ENCODE peak calls at places on chromosomes 16 and 17, in five cellular contexts. D is CD8-positive, alpha-beta memory T cell; Z is suprapubic skin; C is fibroblast of lung; Y is psoas muscle. Q is an unnamed sample. For H3K27me3, the result is how much of the 10 kb centered on the place peaks cover.

GRCh38 chr16:16014329-16015224 is 65.2 kb downstream of the ABCC1 start:
- DNase-seq in Z (no peak), D (no peak), Y (peak), C (peak), Q (no peak)

GRCh38 chr17:3755335-3756030 is 31.8 kb downstream of the HASPIN start:
- DNase-seq in C (no peak), Y (no peak), D (no peak), Z (no peak), Q (no peak)

GRCh38 chr16:15509051-15509592 is 74.7 kb downstream of the BMERB1 start:
- DNase-seq in C (peak), D (no peak), Z (no peak), Y (no peak), Q (no peak)

GRCh38 chr16:82016268-82016667 is 5.0 kb upstream of the SDR42E1 start:
- DNase-seq in D (no peak), C (peak), Y (no peak), Z (no peak), Q (no peak)

GRCh38 chr17:48054238-48055185 is 6.4 kb downstream of the NFE2L1 start:
- DNase-seq in Y (peak), C (peak), D (no peak), Z (no peak), Q (peak)

GRCh38 chr16:75432828-75433731 is at the start of gene CFDP1:
- DNase-seq in Y (peak), Z (peak), C (peak), D (peak), Q (peak)

GRCh38 chr16:55120408-55120807 is 189.7 kb downstream of the IRX5 start:
- DNase-seq in Y (no peak), C (no peak), D (no peak), Z (no peak), Q (no peak)

GRCh38 chr17:77660524-77660923 is 298.0 kb upstream of the TNRC6C start:
- DNase-seq in Y (no peak), Z (no peak), D (no peak), C (no peak), Q (no peak)

GRCh38 chr17:68953340-68953997 is 1.7 kb downstream of the ABCA8 start:
- DNase-seq in Y (no peak), Z (no peak), C (no peak), D (no peak), Q (no peak)

GRCh38 chr17:29914819-29915537 is 15.1 kb downstream of the SSH2 start:
- DNase-seq in C (no peak), D (no peak), Y (no peak), Z (no peak), Q (no peak)

GRCh38 chr16:20023190-20023589 is 50.5 kb downstream of the GPR139 start:
- DNase-seq in Y (no peak), Z (no peak), D (no peak), C (peak), Q (peak)

GRCh38 chr17:83186751-83187421 is 107.5 kb downstream of the METRNL start:
- DNase-seq in D (no peak), C (no peak), Y (peak), Z (no peak), Q (no peak)

GRCh38 chr16:51132484-51132883 is 18.6 kb downstream of the SALL1 start:
- DNase-seq in D (no peak), C (no peak), Y (no peak), Z (no peak), Q (no peak)

GRCh38 chr17:29250666-29251065 is 4.0 kb downstream of the CRYBA1 start:
- DNase-seq in Z (no peak), Y (no peak), C (peak), D (no peak), Q (peak)

GRCh38 chr17:79279320-79279719 is 204.7 kb downstream of the ENGASE start:
- DNase-seq in Z (no peak), C (no peak), Y (no peak), D (no peak), Q (no peak)

GRCh38 chr17:79280822-79281572 is 206.4 kb downstream of the ENGASE start:
- DNase-seq in D (no peak), C (no peak), Z (no peak), Y (no peak), Q (no peak)

GRCh38 chr17:79282294-79282693 is 207.7 kb downstream of the ENGASE start:
- DNase-seq in Y (no peak), D (no peak), C (no peak), Z (no peak), Q (no peak)

GRCh38 chr17:79281803-79282202 is 207.2 kb downstream of the ENGASE start:
- DNase-seq in Z (no peak), C (no peak), Y (no peak), D (no peak), Q (no peak)

DNA sequence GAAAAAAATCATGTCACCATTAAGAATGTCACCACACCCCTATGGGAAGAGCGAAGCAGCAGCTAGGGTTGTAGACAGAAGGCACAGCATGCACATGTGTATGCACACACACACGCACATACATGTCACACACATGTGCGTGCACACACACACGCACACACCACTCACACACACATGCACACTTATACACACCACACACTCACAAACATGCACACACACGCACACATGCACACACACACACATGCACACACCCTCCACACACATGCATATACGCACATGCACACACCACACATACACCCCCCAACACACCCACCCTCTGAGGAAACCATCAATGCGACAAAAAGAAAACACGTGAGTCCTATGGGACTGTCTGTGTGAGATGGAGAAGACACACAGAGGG is 205.4 kb downstream of the ENGASE start:
- DNase-seq in Z (no peak), D (no peak), C (no peak), Y (no peak), Q (no peak)
- H3K27me3 ChIP-seq in Z (under half), D (under half), C (under half), Y (under half), Q (under half)

GRCh38 chr16:88792078-88792550 is 7.1 kb upstream of the PIEZO1 start:
- DNase-seq in Y (peak), C (peak), Z (no peak), D (no peak), Q (no peak)

GRCh38 chr16:88792668-88793587 is 7.9 kb upstream of the PIEZO1 start:
- DNase-seq in D (no peak), Y (peak), Z (no peak), C (no peak), Q (no peak)

GRCh38 chr16:88790312-88791150 is 5.5 kb upstream of the PIEZO1 start:
- DNase-seq in C (peak), Y (peak), D (peak), Z (no peak), Q (no peak)

GRCh38 chr16:88787579-88788314 is 2.7 kb upstream of the PIEZO1 start:
- DNase-seq in C (no peak), Y (peak), D (no peak), Z (no peak), Q (no peak)

DNA sequence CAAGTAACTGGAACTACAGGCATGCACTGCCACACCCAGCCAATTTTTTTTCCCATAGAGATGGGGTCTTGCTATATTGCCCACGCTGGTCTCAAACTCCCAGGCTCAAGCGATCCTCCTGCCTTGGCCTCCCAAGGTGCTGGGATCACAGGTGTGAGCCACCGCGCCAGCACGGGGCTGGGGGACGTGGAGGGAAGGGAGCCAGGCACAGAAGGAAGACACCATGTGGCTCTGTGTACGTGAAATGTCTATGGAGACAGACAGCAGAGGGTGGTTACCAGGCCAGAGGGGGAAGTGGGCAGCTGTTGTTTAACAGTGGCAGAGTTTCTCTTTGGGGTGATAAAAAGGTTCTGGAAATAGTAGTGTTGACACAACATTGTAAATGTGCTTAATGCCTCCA is 4.6 kb upstream of the PIEZO1 start:
- DNase-seq in Z (no peak), C (no peak), Y (peak), D (no peak), Q (no peak)
- H3K27me3 ChIP-seq in Z (under half), C (under half), Y (under half), D (under half), Q (under half)

GRCh38 chr16:31216116-31216469 is 842 bp downstream of the PYDC1 start:
- DNase-seq in Y (no peak), Z (no peak), D (no peak), C (no peak), Q (no peak)
- H3K27me3 ChIP-seq in Y (under half), Z (under half), D (under half), C (under half), Q (half or more)

DNA sequence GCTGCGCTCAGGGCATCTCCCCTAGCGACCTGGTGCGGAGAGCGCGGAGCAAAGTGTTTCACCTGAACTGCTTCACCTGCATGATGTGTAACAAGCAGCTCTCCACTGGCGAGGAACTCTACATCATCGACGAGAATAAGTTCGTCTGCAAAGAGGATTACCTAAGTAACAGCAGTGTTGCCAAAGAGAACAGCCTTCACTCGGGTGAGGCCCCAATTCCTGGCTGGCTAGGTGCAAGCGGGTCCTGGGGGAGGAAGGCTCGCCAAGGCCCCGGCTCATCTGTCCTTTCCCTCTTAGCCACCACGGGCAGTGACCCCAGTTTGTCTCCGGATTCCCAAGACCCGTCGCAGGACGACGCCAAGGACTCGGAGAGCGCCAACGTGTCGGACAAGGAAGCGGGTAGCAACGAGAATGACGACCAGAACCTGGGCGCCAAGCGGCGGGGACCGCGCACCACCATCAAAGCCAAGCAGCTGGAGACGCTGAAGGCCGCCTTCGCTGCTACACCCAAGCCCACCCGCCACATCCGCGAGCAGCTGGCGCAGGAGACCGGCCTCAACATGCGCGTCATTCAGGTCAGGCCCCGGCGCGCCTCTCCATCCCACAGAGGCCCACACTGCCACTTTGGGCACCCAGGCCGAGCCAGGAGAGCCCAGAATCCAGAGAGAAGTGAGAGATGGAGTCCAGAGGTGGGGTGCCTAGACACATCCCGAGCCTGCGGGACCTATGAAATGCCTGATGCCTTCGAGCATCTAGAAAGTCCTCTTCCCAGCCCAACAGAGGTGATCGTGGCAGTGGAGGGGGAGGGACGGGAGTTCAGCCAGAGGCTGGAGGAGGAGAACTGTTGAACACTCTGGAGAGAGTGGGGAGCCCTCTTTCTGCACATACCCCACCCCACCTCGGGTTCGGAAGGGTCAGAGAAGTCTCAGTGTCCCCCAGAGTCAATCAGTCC is 3.3 kb downstream of the LHX1 start:
- DNase-seq in D (no peak), Y (no peak), Z (no peak), C (no peak), Q (no peak)
- H3K27me3 ChIP-seq in D (half or more), Y (under half), Z (half or more), C (half or more), Q (half or more)

GRCh38 chr17:7289256-7290032 is 5.0 kb downstream of the YBX2 start:
- DNase-seq in D (no peak), C (no peak), Z (no peak), Y (peak), Q (no peak)

GRCh38 chr17:7292194-7292593 is 2.2 kb downstream of the YBX2 start:
- DNase-seq in C (no peak), D (no peak), Y (no peak), Z (no peak), Q (no peak)

GRCh38 chr17:7292729-7293128 is 1.7 kb downstream of the YBX2 start:
- DNase-seq in C (no peak), Z (no peak), D (no peak), Y (no peak), Q (no peak)

GRCh38 chr17:7290685-7291084 is 3.8 kb downstream of the YBX2 start:
- DNase-seq in Z (no peak), D (no peak), C (no peak), Y (peak), Q (no peak)

GRCh38 chr17:7290166-7290565 is 4.3 kb downstream of the YBX2 start:
- DNase-seq in Y (peak), C (no peak), D (no peak), Z (no peak), Q (no peak)
- H3K27me3 ChIP-seq in Y (under half), C (under half), D (under half), Z (half or more), Q (half or more)

GRCh38 chr17:74850310-74850709 is 9.4 kb downstream of the GRIN2C start:
- DNase-seq in Z (no peak), Y (no peak), C (no peak), D (no peak), Q (no peak)
- H3K27me3 ChIP-seq in Z (half or more), Y (under half), C (under half), D (under half), Q (under half)

GRCh38 chr17:79112471-79112870 is 37.8 kb downstream of the ENGASE start:
- DNase-seq in C (no peak), D (no peak), Z (no peak), Y (no peak), Q (no peak)
- H3K27me3 ChIP-seq in C (under half), D (under half), Z (half or more), Y (under half), Q (half or more)

GRCh38 chr17:9004132-9004960 is 17.0 kb upstream of the NTN1 start:
- DNase-seq in Y (no peak), C (no peak), Z (no peak), D (peak), Q (no peak)

GRCh38 chr17:9003355-9004131 is 17.8 kb upstream of the NTN1 start:
- DNase-seq in C (no peak), Z (no peak), D (no peak), Y (no peak), Q (no peak)

GRCh38 chr17:9002610-9003354 is 18.5 kb upstream of the NTN1 start:
- DNase-seq in Y (no peak), D (peak), Z (no peak), C (peak), Q (no peak)

GRCh38 chr17:9006175-9006767 is 15.0 kb upstream of the NTN1 start:
- DNase-seq in Z (no peak), Y (no peak), D (no peak), C (no peak), Q (no peak)

GRCh38 chr17:9004961-9005285 is 16.4 kb upstream of the NTN1 start:
- DNase-seq in C (no peak), Z (no peak), Y (no peak), D (no peak), Q (no peak)
- H3K27me3 ChIP-seq in C (under half), Z (half or more), Y (under half), D (under half), Q (half or more)

DNA sequence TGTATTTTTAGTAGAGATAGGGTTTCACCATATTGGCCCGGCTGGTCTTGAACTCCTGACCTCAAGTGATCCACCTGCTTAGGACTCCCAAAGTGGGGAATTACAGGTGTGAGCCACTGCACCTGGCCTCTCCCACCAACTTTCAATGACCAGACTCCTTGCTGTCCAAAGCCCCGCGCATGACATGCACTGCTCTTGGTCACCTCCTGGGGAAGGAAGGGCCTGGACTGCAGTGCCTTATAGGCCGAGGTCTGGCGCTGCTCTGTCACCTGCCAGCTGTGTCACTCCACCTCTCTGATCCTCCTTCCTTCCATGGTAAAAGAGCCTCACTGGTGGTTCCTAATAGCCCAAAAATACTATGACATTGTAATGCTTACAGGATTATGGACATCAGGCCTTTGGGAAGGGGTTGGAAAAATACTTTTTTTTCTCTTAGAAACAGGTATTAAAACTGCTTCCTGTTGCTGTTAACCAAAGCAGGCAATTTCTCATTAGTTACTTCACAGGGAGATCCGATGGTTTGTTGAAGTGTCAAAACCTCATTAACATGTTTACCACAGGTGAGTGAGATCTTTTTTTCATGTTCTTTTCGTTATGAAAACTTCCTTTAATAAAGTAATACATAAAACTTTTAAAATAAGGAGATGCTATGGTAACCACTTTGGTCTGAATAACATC is 35.4 kb downstream of the GRB7 start:
- DNase-seq in C (no peak), D (no peak), Y (no peak), Z (no peak), Q (no peak)
- H3K27me3 ChIP-seq in C (under half), D (under half), Y (under half), Z (under half), Q (half or more)